ENCODE peak calls at places on chromosomes 12 and 14, in seven cellular contexts. L, T, G, Z, A, F and I are unnamed samples.

GRCh38 chr12:102249073-102249854 is 51.6 kb upstream of the PMCH start:
- DNase-seq in G (no peak), Z (no peak), T (peak), F (no peak), L (no peak), A (no peak), I (no peak)

GRCh38 chr14:31326111-31326510 is 94.2 kb downstream of the HEATR5A start:
- DNase-seq in T (peak), A (peak), L (no peak), F (no peak), G (no peak), Z (no peak), I (peak)

GRCh38 chr12:22467190-22467589 is 77.2 kb downstream of the C2CD5 start:
- DNase-seq in L (no peak), Z (no peak), A (no peak), F (no peak), G (no peak), T (peak), I (no peak)

GRCh38 chr12:45336762-45337596 is 121.1 kb downstream of the ANO6 start:
- DNase-seq in A (no peak), Z (no peak), T (peak), G (no peak), F (no peak), L (no peak), I (peak)

GRCh38 chr12:109020750-109021380 is at the start of gene SVOP:
- DNase-seq in T (peak), F (peak), G (peak), Z (peak), A (peak), L (peak), I (peak)

GRCh38 chr12:51262758-51263177 is 7.4 kb downstream of the SMAGP start:
- DNase-seq in G (no peak), L (peak), Z (no peak), F (no peak), T (peak), A (peak), I (peak)

GRCh38 chr14:29930283-29930682 is 2.6 kb upstream of the PRKD1 start:
- DNase-seq in Z (no peak), A (peak), L (no peak), T (peak), G (no peak), F (no peak), I (peak)

GRCh38 chr14:104244221-104245011 is 106.0 kb downstream of the KIF26A start:
- DNase-seq in F (no peak), A (no peak), Z (no peak), G (no peak), L (peak), T (no peak), I (no peak)

GRCh38 chr14:64444140-64444539 is 21.2 kb upstream of the AKAP5 start:
- DNase-seq in A (no peak), L (no peak), Z (no peak), T (no peak), G (no peak), F (no peak), I (no peak)

GRCh38 chr14:51261151-51261550 is 21.1 kb downstream of the TMX1 start:
- DNase-seq in G (no peak), Z (no peak), T (peak), A (no peak), F (no peak), L (no peak), I (no peak)

GRCh38 chr12:51920046-51920445 is 12.7 kb downstream of the ACVRL1 start:
- DNase-seq in L (no peak), F (no peak), Z (no peak), T (no peak), G (no peak), A (no peak), I (no peak)

GRCh38 chr14:64706552-64707193 is 2.4 kb downstream of the PLEKHG3 start:
- DNase-seq in L (peak), G (peak), F (no peak), T (no peak), A (peak), Z (no peak), I (peak)

GRCh38 chr12:49622501-49623141 is 740 bp upstream of the PRPF40B start:
- DNase-seq in Z (no peak), A (no peak), T (peak), G (no peak), F (peak), L (peak), I (no peak)

GRCh38 chr12:12985817-12986408 is 14.2 kb downstream of the HEBP1 start:
- DNase-seq in Z (no peak), F (no peak), L (peak), T (peak), G (no peak), A (peak), I (peak)

GRCh38 chr14:23112359-23113178 is 6.5 kb downstream of the CEBPE start:
- DNase-seq in T (no peak), L (no peak), Z (no peak), A (peak), F (no peak), G (no peak), I (no peak)

GRCh38 chr14:51604078-51604477 is 47.6 kb upstream of the FRMD6 start:
- DNase-seq in L (no peak), F (peak), G (no peak), A (no peak), T (peak), Z (no peak), I (peak)

GRCh38 chr14:44149597-44149996 is 357.5 kb downstream of the FSCB start:
- DNase-seq in G (peak), Z (peak), A (peak), F (no peak), T (no peak), L (peak), I (peak)

GRCh38 chr12:124478985-124479645 is 88.3 kb downstream of the NCOR2 start:
- DNase-seq in G (no peak), A (no peak), L (no peak), Z (no peak), F (no peak), T (no peak), I (no peak)

GRCh38 chr12:62716037-62716436 is 218.9 kb downstream of the PPM1H start:
- DNase-seq in L (no peak), Z (no peak), T (no peak), A (no peak), G (no peak), F (no peak), I (no peak)

GRCh38 chr12:109273354-109273753 is 35.7 kb downstream of the FOXN4 start:
- DNase-seq in F (no peak), G (no peak), T (no peak), L (peak), A (peak), Z (no peak), I (no peak)

GRCh38 chr14:76953196-76953945 is 75.1 kb downstream of the IRF2BPL start:
- DNase-seq in F (peak), Z (no peak), T (peak), G (no peak), A (no peak), L (no peak), I (peak)

GRCh38 chr14:104371917-104372316 is 207.6 kb upstream of the C14orf180 start:
- DNase-seq in A (no peak), Z (no peak), T (no peak), L (no peak), G (no peak), F (no peak), I (no peak)

GRCh38 chr12:76152161-76152807 is 67.8 kb upstream of the NAP1L1 start:
- DNase-seq in A (no peak), F (no peak), Z (no peak), G (no peak), T (no peak), L (no peak), I (no peak)

GRCh38 chr14:63454863-63455622 is 88.1 kb downstream of the PPP2R5E start:
- DNase-seq in F (no peak), T (peak), G (no peak), A (no peak), Z (no peak), L (no peak), I (no peak)

GRCh38 chr14:76924363-76925151 is 98.3 kb downstream of the LRRC74A start:
- DNase-seq in G (peak), A (peak), T (no peak), L (peak), F (no peak), Z (peak), I (peak)

GRCh38 chr12:93803408-93803807 is 126.2 kb downstream of the CRADD start:
- DNase-seq in A (no peak), Z (no peak), T (peak), L (no peak), G (no peak), F (no peak), I (no peak)

GRCh38 chr12:108839011-108839889 is 18.1 kb downstream of the SSH1 start:
- DNase-seq in A (no peak), L (no peak), G (no peak), T (peak), F (no peak), Z (no peak), I (peak)

GRCh38 chr12:103021538-103022218 is 64.2 kb downstream of the ASCL1 start:
- DNase-seq in F (no peak), L (no peak), G (no peak), Z (no peak), A (no peak), T (no peak), I (no peak)

GRCh38 chr12:99093166-99093565 is 448.1 kb downstream of the APAF1 start:
- DNase-seq in T (no peak), F (no peak), A (peak), L (no peak), Z (no peak), G (no peak), I (no peak)

GRCh38 chr12:124837958-124838803 is 25.5 kb downstream of the SCARB1 start:
- DNase-seq in G (no peak), L (no peak), T (peak), Z (no peak), A (peak), F (peak), I (peak)

GRCh38 chr12:6200266-6201198 is at the start of gene CD9:
- DNase-seq in Z (no peak), F (no peak), T (no peak), G (no peak), A (peak), L (peak), I (peak)

GRCh38 chr12:90234455-90234854 is 525.8 kb upstream of the ATP2B1 start:
- DNase-seq in T (peak), L (no peak), G (no peak), F (peak), A (peak), Z (no peak), I (peak)

GRCh38 chr12:66280573-66280972 is 21.7 kb upstream of the HELB start:
- DNase-seq in L (no peak), Z (no peak), G (no peak), A (no peak), T (no peak), F (no peak), I (no peak)
- H2AK5ac ChIP-seq in L (no peak), Z (no peak), G (no peak), A (no peak), T (no peak), F (no peak), I (no peak)

DNA sequence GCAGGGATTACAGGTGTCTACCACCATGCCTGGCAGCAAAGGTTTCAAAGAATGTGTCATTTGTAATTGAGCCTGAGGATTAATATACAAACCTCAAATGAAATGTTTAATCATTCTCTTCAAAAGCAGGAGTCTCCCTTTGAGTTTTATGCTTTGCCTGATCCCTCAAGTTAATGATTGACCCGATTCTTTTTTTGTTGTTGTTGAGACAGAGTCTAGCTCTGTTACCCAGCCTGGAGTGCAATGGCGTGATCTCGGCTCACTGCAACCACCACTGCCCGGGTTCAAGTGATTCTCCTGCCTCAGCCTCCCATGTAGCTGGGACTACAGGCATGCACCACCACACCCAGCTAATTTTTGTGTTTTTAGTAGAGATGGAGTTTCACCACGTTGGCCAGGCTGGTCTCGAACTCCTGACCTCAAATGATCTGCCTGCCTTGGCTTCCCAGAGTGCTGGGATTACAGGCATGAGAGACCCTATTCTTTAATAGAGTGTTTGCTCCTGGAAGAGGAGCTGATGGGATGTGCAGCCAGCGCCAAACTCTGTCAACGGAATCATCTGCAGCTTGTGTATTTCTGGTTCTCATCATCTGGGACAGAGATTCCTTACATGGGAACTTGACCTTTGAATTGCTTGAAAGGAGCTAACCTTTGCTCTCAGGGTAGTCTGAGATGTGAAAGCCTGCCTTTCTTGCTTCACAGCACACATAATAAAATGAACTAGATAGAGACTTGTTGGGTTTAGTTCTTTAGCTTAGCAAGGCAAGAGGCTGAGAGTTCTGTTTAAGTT is 119.8 kb downstream of the OTOGL start:
- DNase-seq in Z (no peak), A (no peak), L (no peak), T (no peak), F (no peak), G (no peak), I (peak)
- H2AK5ac ChIP-seq in Z (no peak), A (no peak), L (no peak), T (no peak), F (peak), G (no peak), I (no peak)

GRCh38 chr12:71041481-71041880 is 116.3 kb downstream of the TSPAN8 start:
- DNase-seq in T (no peak), A (no peak), Z (no peak), G (no peak), F (no peak), L (no peak), I (no peak)
- H2AK5ac ChIP-seq in T (no peak), A (no peak), Z (no peak), G (no peak), F (no peak), L (no peak), I (no peak)

GRCh38 chr12:48007206-48007605 is 2.9 kb upstream of the COL2A1 start:
- DNase-seq in A (no peak), L (no peak), G (no peak), F (no peak), Z (no peak), T (no peak), I (no peak)
- H2AK5ac ChIP-seq in A (no peak), L (no peak), G (no peak), F (no peak), Z (no peak), T (no peak), I (no peak)

DNA sequence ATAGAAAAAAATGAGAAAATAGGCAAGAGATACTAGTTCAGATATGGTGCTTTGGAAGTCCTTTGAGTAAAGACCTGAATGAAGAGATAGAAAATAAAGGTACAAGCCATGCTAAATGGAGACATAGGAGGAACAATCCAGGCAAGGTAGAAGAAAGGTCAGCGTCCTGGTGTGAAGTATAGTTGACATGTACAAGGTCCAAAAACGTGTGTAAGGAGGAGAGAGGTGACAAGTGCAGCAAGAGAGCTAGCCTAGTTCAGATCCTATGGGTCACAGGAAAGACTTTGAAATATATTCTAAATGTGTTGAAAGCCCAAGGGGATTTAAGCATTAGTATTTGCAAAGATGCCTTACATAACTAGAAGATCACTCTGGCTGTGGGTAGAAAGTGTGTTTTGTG is 88.2 kb downstream of the SLCO1B1 start:
- DNase-seq in T (no peak), L (no peak), Z (no peak), A (no peak), G (no peak), F (peak), I (no peak)
- H2AK5ac ChIP-seq in T (no peak), L (no peak), Z (no peak), A (no peak), G (no peak), F (no peak), I (no peak)

GRCh38 chr12:66028388-66028787 is 102.2 kb downstream of the LLPH start:
- DNase-seq in Z (no peak), T (no peak), F (no peak), A (no peak), G (no peak), L (no peak), I (no peak)
- H2AK5ac ChIP-seq in Z (no peak), T (no peak), F (no peak), A (no peak), G (no peak), L (no peak), I (no peak)

DNA sequence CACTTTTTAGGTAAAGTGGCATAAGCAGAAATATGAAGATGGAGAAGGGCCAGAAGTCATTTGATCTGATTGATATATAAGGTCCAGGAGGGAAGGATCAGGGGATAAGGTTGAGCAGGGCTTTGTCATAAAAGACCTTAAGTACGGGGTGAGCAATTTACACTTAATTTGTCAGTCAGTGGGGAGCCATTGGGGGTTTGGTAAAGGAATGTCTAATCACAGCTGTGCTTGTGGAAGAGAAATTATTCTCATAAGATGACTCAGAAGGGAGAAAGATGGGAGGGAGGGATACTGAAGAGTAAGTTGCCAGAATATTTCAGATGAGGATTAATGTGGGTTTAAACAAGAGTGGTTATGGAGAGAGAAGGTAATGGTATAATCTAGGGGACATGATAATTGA is 500.2 kb upstream of the CCDC196 start:
- DNase-seq in Z (no peak), F (no peak), A (peak), L (no peak), T (no peak), G (no peak), I (no peak)
- H2AK5ac ChIP-seq in Z (no peak), F (no peak), A (no peak), L (no peak), T (no peak), G (no peak), I (no peak)